ENCODE peak calls at places on chromosomes 6 and 20, in seven cellular contexts. One of them, this sample, is unnamed.

GRCh38 chr20:37316116-37316774 is 26.8 kb downstream of the MANBAL start:
- DNase-seq in GM23248: no peak
- DNase-seq in heart right ventricle: no peak
- DNase-seq in iris pigment epithelial cell: no peak
- DNase-seq in AG04449: no peak
- DNase-seq in NCI-H2171 treated with DMSO at 0.1 percent for 48 hours: no peak
- DNase-seq in iPS DF 19.7: no peak
- DNase-seq in this sample: peak

GRCh38 chr20:47392015-47392720 is 35.7 kb upstream of the ZMYND8 start:
- DNase-seq in AG04449: peak
- DNase-seq in NCI-H2171 treated with DMSO at 0.1 percent for 48 hours: peak
- DNase-seq in heart right ventricle: no peak
- DNase-seq in iris pigment epithelial cell: peak
- DNase-seq in iPS DF 19.7: no peak
- DNase-seq in GM23248: peak
- DNase-seq in this sample: peak

GRCh38 chr6:54185885-54186284 is 74.6 kb downstream of the MLIP start:
- DNase-seq in iPS DF 19.7: no peak
- DNase-seq in GM23248: no peak
- DNase-seq in heart right ventricle: no peak
- DNase-seq in AG04449: no peak
- DNase-seq in iris pigment epithelial cell: no peak
- DNase-seq in NCI-H2171 treated with DMSO at 0.1 percent for 48 hours: no peak
- DNase-seq in this sample: no peak

GRCh38 chr6:139145661-139146060 is 10.8 kb downstream of the HECA start:
- DNase-seq in AG04449: no peak
- DNase-seq in heart right ventricle: no peak
- DNase-seq in NCI-H2171 treated with DMSO at 0.1 percent for 48 hours: no peak
- DNase-seq in iPS DF 19.7: no peak
- DNase-seq in iris pigment epithelial cell: no peak
- DNase-seq in GM23248: no peak
- DNase-seq in this sample: no peak

GRCh38 chr20:55354700-55355099 is 650.6 kb downstream of the CBLN4 start:
- DNase-seq in GM23248: no peak
- DNase-seq in iPS DF 19.7: no peak
- DNase-seq in AG04449: no peak
- DNase-seq in heart right ventricle: no peak
- DNase-seq in iris pigment epithelial cell: no peak
- DNase-seq in NCI-H2171 treated with DMSO at 0.1 percent for 48 hours: no peak
- DNase-seq in this sample: no peak

GRCh38 chr6:147933201-147933600 is 409.4 kb upstream of the SASH1 start:
- DNase-seq in heart right ventricle: no peak
- DNase-seq in GM23248: no peak
- DNase-seq in iPS DF 19.7: no peak
- DNase-seq in NCI-H2171 treated with DMSO at 0.1 percent for 48 hours: no peak
- DNase-seq in AG04449: no peak
- DNase-seq in iris pigment epithelial cell: no peak
- DNase-seq in this sample: no peak

GRCh38 chr6:38824243-38824894 is 109.3 kb downstream of the DNAH8 start:
- DNase-seq in iPS DF 19.7: no peak
- DNase-seq in NCI-H2171 treated with DMSO at 0.1 percent for 48 hours: no peak
- DNase-seq in GM23248: no peak
- DNase-seq in AG04449: no peak
- DNase-seq in heart right ventricle: no peak
- DNase-seq in iris pigment epithelial cell: no peak
- DNase-seq in this sample: no peak

GRCh38 chr20:36572701-36573102 is 695 bp upstream of the TGIF2 start:
- DNase-seq in iris pigment epithelial cell: no peak
- DNase-seq in NCI-H2171 treated with DMSO at 0.1 percent for 48 hours: no peak
- DNase-seq in GM23248: peak
- DNase-seq in heart right ventricle: no peak
- DNase-seq in iPS DF 19.7: no peak
- DNase-seq in AG04449: no peak
- DNase-seq in this sample: no peak

GRCh38 chr6:26431258-26432162 is 8.8 kb upstream of the BTN3A3 start:
- DNase-seq in iris pigment epithelial cell: peak
- DNase-seq in NCI-H2171 treated with DMSO at 0.1 percent for 48 hours: peak
- DNase-seq in AG04449: no peak
- DNase-seq in GM23248: peak
- DNase-seq in heart right ventricle: no peak
- DNase-seq in iPS DF 19.7: no peak
- DNase-seq in this sample: no peak

GRCh38 chr6:56906752-56907151 is 48.2 kb upstream of the BEND6 start:
- DNase-seq in iPS DF 19.7: no peak
- DNase-seq in GM23248: peak
- DNase-seq in iris pigment epithelial cell: peak
- DNase-seq in AG04449: no peak
- DNase-seq in NCI-H2171 treated with DMSO at 0.1 percent for 48 hours: no peak
- DNase-seq in heart right ventricle: no peak
- DNase-seq in this sample: no peak

GRCh38 chr20:58606184-58606583 is 44.9 kb upstream of the STX16 start:
- DNase-seq in NCI-H2171 treated with DMSO at 0.1 percent for 48 hours: no peak
- DNase-seq in iPS DF 19.7: no peak
- DNase-seq in iris pigment epithelial cell: no peak
- DNase-seq in GM23248: no peak
- DNase-seq in heart right ventricle: no peak
- DNase-seq in AG04449: no peak
- DNase-seq in this sample: no peak

GRCh38 chr6:86511962-86512361 is 425.4 kb upstream of the HTR1E start:
- DNase-seq in iris pigment epithelial cell: no peak
- DNase-seq in GM23248: no peak
- DNase-seq in iPS DF 19.7: no peak
- DNase-seq in heart right ventricle: no peak
- DNase-seq in NCI-H2171 treated with DMSO at 0.1 percent for 48 hours: no peak
- DNase-seq in AG04449: no peak
- DNase-seq in this sample: no peak

GRCh38 chr6:41074692-41075436 is 2.1 kb downstream of the NFYA start:
- DNase-seq in heart right ventricle: no peak
- DNase-seq in iPS DF 19.7: no peak
- DNase-seq in iris pigment epithelial cell: no peak
- DNase-seq in NCI-H2171 treated with DMSO at 0.1 percent for 48 hours: no peak
- DNase-seq in AG04449: no peak
- DNase-seq in GM23248: peak
- DNase-seq in this sample: no peak

GRCh38 chr6:5379647-5380242 is 118.4 kb downstream of the FARS2 start:
- DNase-seq in iPS DF 19.7: peak
- DNase-seq in heart right ventricle: no peak
- DNase-seq in AG04449: no peak
- DNase-seq in iris pigment epithelial cell: peak
- DNase-seq in GM23248: peak
- DNase-seq in NCI-H2171 treated with DMSO at 0.1 percent for 48 hours: peak
- DNase-seq in this sample: no peak

GRCh38 chr6:71367763-71368162 is 79.2 kb downstream of the OGFRL1 start:
- DNase-seq in AG04449: no peak
- DNase-seq in NCI-H2171 treated with DMSO at 0.1 percent for 48 hours: peak
- DNase-seq in GM23248: no peak
- DNase-seq in iris pigment epithelial cell: no peak
- DNase-seq in iPS DF 19.7: no peak
- DNase-seq in heart right ventricle: no peak
- DNase-seq in this sample: no peak

GRCh38 chr20:6122111-6122872 is 538 bp downstream of the FERMT1 start:
- DNase-seq in iris pigment epithelial cell: peak
- DNase-seq in AG04449: no peak
- DNase-seq in iPS DF 19.7: no peak
- DNase-seq in GM23248: peak
- DNase-seq in heart right ventricle: no peak
- DNase-seq in NCI-H2171 treated with DMSO at 0.1 percent for 48 hours: peak
- DNase-seq in this sample: no peak

GRCh38 chr6:169282043-169282442 is 28.4 kb upstream of the THBS2 start:
- DNase-seq in heart right ventricle: no peak
- DNase-seq in AG04449: no peak
- DNase-seq in NCI-H2171 treated with DMSO at 0.1 percent for 48 hours: no peak
- DNase-seq in GM23248: no peak
- DNase-seq in iris pigment epithelial cell: no peak
- DNase-seq in iPS DF 19.7: no peak
- DNase-seq in this sample: no peak

GRCh38 chr6:108797951-108798671 is 50.1 kb upstream of the ARMC2 start:
- DNase-seq in iPS DF 19.7: no peak
- DNase-seq in iris pigment epithelial cell: peak
- DNase-seq in heart right ventricle: no peak
- DNase-seq in AG04449: no peak
- DNase-seq in GM23248: no peak
- DNase-seq in NCI-H2171 treated with DMSO at 0.1 percent for 48 hours: no peak
- DNase-seq in this sample: no peak

GRCh38 chr20:14191559-14191958 is 145.9 kb downstream of the FLRT3 start:
- DNase-seq in iris pigment epithelial cell: no peak
- DNase-seq in NCI-H2171 treated with DMSO at 0.1 percent for 48 hours: no peak
- DNase-seq in GM23248: no peak
- DNase-seq in iPS DF 19.7: no peak
- DNase-seq in heart right ventricle: no peak
- DNase-seq in AG04449: no peak
- DNase-seq in this sample: no peak

GRCh38 chr6:43788305-43788704 is 18.3 kb downstream of the VEGFA start:
- DNase-seq in heart right ventricle: no peak
- DNase-seq in iPS DF 19.7: no peak
- DNase-seq in NCI-H2171 treated with DMSO at 0.1 percent for 48 hours: no peak
- DNase-seq in GM23248: no peak
- DNase-seq in iris pigment epithelial cell: no peak
- DNase-seq in AG04449: no peak
- DNase-seq in this sample: no peak

GRCh38 chr20:44475372-44475693 is 341 bp upstream of the TTPAL start:
- DNase-seq in AG04449: no peak
- DNase-seq in NCI-H2171 treated with DMSO at 0.1 percent for 48 hours: no peak
- DNase-seq in iris pigment epithelial cell: no peak
- DNase-seq in GM23248: no peak
- DNase-seq in heart right ventricle: no peak
- DNase-seq in iPS DF 19.7: no peak
- DNase-seq in this sample: no peak

GRCh38 chr6:53546256-53546655 is 1.4 kb upstream of the GCLC start:
- DNase-seq in AG04449: peak
- DNase-seq in iris pigment epithelial cell: no peak
- DNase-seq in NCI-H2171 treated with DMSO at 0.1 percent for 48 hours: no peak
- DNase-seq in GM23248: peak
- DNase-seq in iPS DF 19.7: no peak
- DNase-seq in heart right ventricle: no peak
- DNase-seq in this sample: no peak

GRCh38 chr6:142956726-142957125 is 11.8 kb upstream of the HIVEP2 start:
- DNase-seq in iPS DF 19.7: no peak
- DNase-seq in heart right ventricle: no peak
- DNase-seq in AG04449: no peak
- DNase-seq in GM23248: no peak
- DNase-seq in NCI-H2171 treated with DMSO at 0.1 percent for 48 hours: no peak
- DNase-seq in iris pigment epithelial cell: no peak
- DNase-seq in this sample: no peak

GRCh38 chr20:23117738-23118137 is 31.6 kb upstream of the CD93 start:
- DNase-seq in heart right ventricle: no peak
- DNase-seq in iPS DF 19.7: no peak
- DNase-seq in AG04449: no peak
- DNase-seq in GM23248: no peak
- DNase-seq in NCI-H2171 treated with DMSO at 0.1 percent for 48 hours: no peak
- DNase-seq in iris pigment epithelial cell: no peak
- DNase-seq in this sample: no peak

GRCh38 chr6:53066059-53066406 is 829 bp downstream of the FBXO9 start:
- DNase-seq in heart right ventricle: peak
- DNase-seq in iPS DF 19.7: no peak
- DNase-seq in AG04449: no peak
- DNase-seq in iris pigment epithelial cell: peak
- DNase-seq in NCI-H2171 treated with DMSO at 0.1 percent for 48 hours: peak
- DNase-seq in GM23248: peak
- DNase-seq in this sample: peak

GRCh38 chr6:18034798-18035202 is 47.4 kb upstream of the KIF13A start:
- DNase-seq in NCI-H2171 treated with DMSO at 0.1 percent for 48 hours: peak
- DNase-seq in AG04449: no peak
- DNase-seq in iPS DF 19.7: no peak
- DNase-seq in GM23248: no peak
- DNase-seq in iris pigment epithelial cell: peak
- DNase-seq in heart right ventricle: no peak
- DNase-seq in this sample: no peak

GRCh38 chr6:34592208-34592952 is 36.3 kb upstream of the SPDEF start:
- DNase-seq in iPS DF 19.7: no peak
- DNase-seq in AG04449: no peak
- DNase-seq in heart right ventricle: no peak
- DNase-seq in iris pigment epithelial cell: no peak
- DNase-seq in NCI-H2171 treated with DMSO at 0.1 percent for 48 hours: peak
- DNase-seq in GM23248: no peak
- DNase-seq in this sample: no peak